ENCODE peak calls at places on chromosome 14, in six cellular contexts. D is KG1, F is natural killer cell, W is osteocyte, K is T-helper 2 cell, M is lower lobe of right lung. T is an unnamed sample.

GRCh38 chr14:83826838-83827237 is 1703.1 kb upstream of the FLRT2 start:
- DNase-seq in D (no peak), F (no peak), W (no peak), K (no peak), M (no peak), T (no peak)

GRCh38 chr14:90409209-90409730 is 12.4 kb downstream of the CALM1 start:
- DNase-seq in D (no peak), F (no peak), W (no peak), K (no peak), M (no peak), T (no peak)

GRCh38 chr14:70832536-70833305 is 23.4 kb upstream of the MAP3K9 start:
- DNase-seq in D (no peak), F (no peak), W (no peak), K (no peak), M (no peak), T (no peak)

GRCh38 chr14:52348279-52348678 is 34.2 kb downstream of the PTGER2 start:
- DNase-seq in D (no peak), F (no peak), W (no peak), K (no peak), M (no peak), T (no peak)

GRCh38 chr14:104475802-104476201 is 103.8 kb upstream of the C14orf180 start:
- DNase-seq in D (no peak), F (no peak), W (no peak), K (no peak), M (no peak), T (no peak)

GRCh38 chr14:53714495-53715389 is 241.9 kb downstream of the BMP4 start:
- DNase-seq in D (no peak), F (no peak), W (no peak), K (no peak), M (no peak), T (no peak)

GRCh38 chr14:99476864-99477263 is 3.8 kb downstream of the SETD3 start:
- DNase-seq in D (no peak), F (no peak), W (no peak), K (no peak), M (no peak), T (no peak)

GRCh38 chr14:92687681-92688433 is 60.6 kb downstream of the LGMN start:
- DNase-seq in D (no peak), F (no peak), W (no peak), K (no peak), M (peak; percentile 64), T (no peak)

GRCh38 chr14:21924479-21924878 is 250.9 kb upstream of the OR4E1 start:
- DNase-seq in D (peak; percentile 67), F (peak; percentile 53), W (no peak), K (peak; percentile 54), M (no peak), T (no peak)

GRCh38 chr14:104897286-104898194 is 27.1 kb upstream of the PLD4 start:
- DNase-seq in D (no peak), F (no peak), W (no peak), K (no peak), M (peak; percentile 44), T (no peak)

GRCh38 chr14:104319489-104320241 is 181.3 kb downstream of the KIF26A start:
- DNase-seq in D (no peak), F (no peak), W (peak; percentile 81), K (no peak), M (peak; percentile 31), T (peak; percentile 65)

GRCh38 chr14:36658091-36659009 is 3.3 kb upstream of the PAX9 start:
- DNase-seq in D (no peak), F (no peak), W (no peak), K (no peak), M (no peak), T (no peak)

GRCh38 chr14:30521899-30522736 is 36.8 kb upstream of the G2E3 start:
- DNase-seq in D (no peak), F (no peak), W (no peak), K (peak; percentile 0), M (no peak), T (no peak)

GRCh38 chr14:105478624-105479305 is 4.1 kb downstream of the CRIP2 start:
- DNase-seq in D (no peak), F (no peak), W (no peak), K (no peak), M (no peak), T (no peak)

GRCh38 chr14:96264200-96264553 is 8.2 kb downstream of the BDKRB1 start:
- DNase-seq in D (no peak), F (no peak), W (no peak), K (no peak), M (no peak), T (no peak)

GRCh38 chr14:65637780-65638179 is 225.2 kb downstream of the FUT8 start:
- DNase-seq in D (no peak), F (peak; percentile 17), W (no peak), K (peak; percentile 43), M (no peak), T (no peak)

GRCh38 chr14:97791906-97792305 is 994.7 kb downstream of the VRK1 start:
- DNase-seq in D (no peak), F (no peak), W (no peak), K (no peak), M (no peak), T (no peak)

GRCh38 chr14:104395941-104396681 is 183.5 kb upstream of the C14orf180 start:
- DNase-seq in D (no peak), F (no peak), W (peak; percentile 79), K (no peak), M (no peak), T (peak; percentile 66)

GRCh38 chr14:72692678-72693077 is 201.2 kb downstream of the DPF3 start:
- DNase-seq in D (no peak), F (no peak), W (no peak), K (no peak), M (no peak), T (no peak)

GRCh38 chr14:96827310-96827709 is 30.1 kb downstream of the VRK1 start:
- DNase-seq in D (no peak), F (no peak), W (no peak), K (no peak), M (no peak), T (no peak)

GRCh38 chr14:26204362-26204953 is 393.4 kb downstream of the NOVA1 start:
- DNase-seq in D (no peak), F (no peak), W (no peak), K (no peak), M (no peak), T (no peak)

GRCh38 chr14:90491868-90492560 is 95.2 kb downstream of the CALM1 start:
- DNase-seq in D (no peak), F (no peak), W (peak; percentile 81), K (no peak), M (no peak), T (peak; percentile 65)

GRCh38 chr14:51310453-51311074 is 70.5 kb downstream of the TMX1 start:
- DNase-seq in D (no peak), F (no peak), W (no peak), K (no peak), M (no peak), T (no peak)

GRCh38 chr14:92154283-92154942 is 32.6 kb downstream of the CPSF2 start:
- DNase-seq in D (no peak), F (no peak), W (no peak), K (no peak), M (no peak), T (no peak)

GRCh38 chr14:51006781-51007211 is 62.5 kb upstream of the PYGL start:
- DNase-seq in D (no peak), F (no peak), W (no peak), K (no peak), M (no peak), T (no peak)

GRCh38 chr14:80213602-80214001 is 2.3 kb upstream of the DIO2 start:
- DNase-seq in D (peak; percentile 7), F (no peak), W (no peak), K (no peak), M (no peak), T (no peak)

GRCh38 chr14:43949410-43949809 is 557.7 kb downstream of the FSCB start:
- DNase-seq in D (no peak), F (no peak), W (no peak), K (no peak), M (no peak), T (no peak)

GRCh38 chr14:75422169-75422568 is 5.7 kb upstream of the JDP2 start:
- DNase-seq in D (no peak), F (no peak), W (no peak), K (no peak), M (no peak), T (no peak)

GRCh38 chr14:61737913-61738312 is 24.3 kb upstream of the SNAPC1 start:
- DNase-seq in D (no peak), F (no peak), W (no peak), K (no peak), M (no peak), T (no peak)

GRCh38 chr14:53881161-53881846 is 75.3 kb downstream of the BMP4 start:
- DNase-seq in D (no peak), F (no peak), W (no peak), K (no peak), M (no peak), T (no peak)

GRCh38 chr14:35826952-35827416 is 846 bp downstream of the BRMS1L start:
- DNase-seq in D (no peak), F (no peak), W (no peak), K (no peak), M (no peak), T (no peak)

GRCh38 chr14:94638961-94639817 is 27.0 kb downstream of the SERPINA3 start:
- DNase-seq in D (no peak), F (no peak), W (no peak), K (no peak), M (no peak), T (no peak)

GRCh38 chr14:99945732-99946651 is 119.2 kb upstream of the EVL start:
- DNase-seq in D (no peak), F (no peak), W (no peak), K (peak; percentile 16), M (no peak), T (no peak)

GRCh38 chr14:71932229-71932951 is at the start of gene RGS6:
- DNase-seq in D (peak; percentile 13), F (no peak), W (no peak), K (no peak), M (peak; percentile 56), T (peak; percentile 74)

GRCh38 chr14:91417983-91418386 is 365 bp upstream of the CCDC88C start:
- DNase-seq in D (peak; percentile 34), F (no peak), W (no peak), K (peak; percentile 75), M (peak; percentile 69), T (no peak)

GRCh38 chr14:50039734-50040400 is 76.5 kb downstream of the VCPKMT start:
- DNase-seq in D (no peak), F (no peak), W (no peak), K (no peak), M (peak; percentile 85), T (no peak)

GRCh38 chr14:77641534-77642341 is 25.3 kb upstream of the SPTLC2 start:
- DNase-seq in D (no peak), F (peak; percentile 60), W (no peak), K (peak; percentile 38), M (peak; percentile 89), T (no peak)

T was measured in type B pancreatic cell.